ENCODE peak calls at places on chromosomes 16 and 17, in four cellular contexts. S is suprapubic skin, N is H54, K is esophagus squamous epithelium. J is an unnamed sample.

GRCh38 chr17:19440421-19440820 is 29.4 kb downstream of the RNF112 start:
- DNase-seq in N (no peak), S (no peak), K (no peak), J (no peak)

GRCh38 chr17:50806141-50806643 is 29.2 kb upstream of the WFIKKN2 start:
- DNase-seq in N (no peak), K (no peak), S (no peak), J (no peak)

GRCh38 chr17:37770631-37771518 is 26.0 kb upstream of the HNF1B start:
- DNase-seq in K (no peak), N (peak; percentile 47), S (no peak), J (no peak)

GRCh38 chr17:57737450-57737849 is 7.6 kb downstream of the CCDC182 start:
- DNase-seq in K (no peak), N (no peak), S (no peak), J (no peak)

GRCh38 chr17:43385046-43385831 is 13.6 kb upstream of the ARL4D start:
- DNase-seq in K (no peak), S (no peak), N (no peak), J (no peak)

GRCh38 chr17:66233023-66233753 is 4.0 kb upstream of the APOH start:
- DNase-seq in S (no peak), K (no peak), N (no peak), J (no peak)

GRCh38 chr16:79325211-79325610 is 275.3 kb downstream of the MAF start:
- DNase-seq in K (no peak), N (no peak), S (no peak), J (no peak)

GRCh38 chr16:27426423-27427408 is 24.7 kb downstream of the IL21R start:
- DNase-seq in S (peak; percentile 74), K (no peak), N (peak; percentile 73), J (peak; percentile 77)

GRCh38 chr16:4244881-4245280 is 3.0 kb upstream of the SRL start:
- DNase-seq in N (no peak), S (no peak), K (no peak), J (no peak)

GRCh38 chr17:20721151-20721550 is 141.6 kb downstream of the CDRT15L2 start:
- DNase-seq in S (no peak), K (no peak), N (no peak), J (no peak)

GRCh38 chr16:81014672-81015071 is 7.7 kb downstream of the CENPN start:
- DNase-seq in S (no peak), K (no peak), N (no peak), J (no peak)

GRCh38 chr17:33436321-33436720 is 143.2 kb upstream of the ASIC2 start:
- DNase-seq in N (no peak), S (no peak), K (no peak), J (no peak)

GRCh38 chr16:56519459-56520250 is at the start of gene BBS2:
- DNase-seq in S (peak; percentile 91), K (peak; percentile 30), N (peak; percentile 80), J (no peak)

GRCh38 chr16:10827691-10828341 is 9.2 kb upstream of the TVP23A start:
- DNase-seq in K (no peak), S (peak; percentile 87), N (peak; percentile 73), J (peak; percentile 89)

GRCh38 chr17:27756467-27757371 is 43.6 kb downstream of the NOS2 start:
- DNase-seq in S (no peak), N (no peak), K (no peak), J (no peak)

GRCh38 chr17:71919181-71919580 is 201.6 kb upstream of the SOX9 start:
- DNase-seq in S (no peak), K (no peak), N (no peak), J (no peak)

GRCh38 chr16:58414938-58415451 is 22.7 kb downstream of the GINS3 start:
- DNase-seq in K (no peak), S (no peak), N (no peak), J (no peak)

GRCh38 chr17:72937687-72938086 is 154.8 kb downstream of the SLC39A11 start:
- DNase-seq in N (no peak), S (no peak), K (no peak), J (no peak)

GRCh38 chr17:70172449-70172848 is 3.1 kb downstream of the KCNJ2 start:
- DNase-seq in N (no peak), S (no peak), K (no peak), J (no peak)

GRCh38 chr17:75588546-75589016 is 981 bp downstream of the MYO15B start:
- DNase-seq in S (no peak), N (no peak), K (no peak), J (no peak)

GRCh38 chr16:56279132-56279531 is 87.8 kb downstream of the GNAO1 start:
- DNase-seq in S (no peak), N (no peak), K (no peak), J (no peak)

GRCh38 chr16:8346291-8346690 is 244.0 kb downstream of the TMEM114 start:
- DNase-seq in N (no peak), S (no peak), K (no peak), J (no peak)

GRCh38 chr17:64460955-64461354 is 12.0 kb downstream of the MILR1 start:
- DNase-seq in N (no peak), S (no peak), K (no peak), J (no peak)

GRCh38 chr16:72109966-72110530 is 16.4 kb downstream of the DHX38 start:
- DNase-seq in N (no peak), K (no peak), S (no peak), J (peak; percentile 84)

GRCh38 chr17:78559749-78560368 is 17.3 kb downstream of the DNAH17 start:
- DNase-seq in K (no peak), N (no peak), S (no peak), J (no peak)

GRCh38 chr17:78231991-78232759 is 744 bp downstream of the TMEM235 start:
- DNase-seq in N (no peak), S (no peak), K (no peak), J (no peak)

GRCh38 chr16:30368792-30369090 is 1.6 kb downstream of the TBC1D10B start:
- DNase-seq in S (no peak), N (no peak), K (no peak), J (no peak)

GRCh38 chr16:30416624-30417298 is 9.4 kb downstream of the ZNF771 start:
- DNase-seq in S (no peak), N (no peak), K (no peak), J (no peak)

GRCh38 chr16:1612320-1613111 is at the start of gene CRAMP1:
- DNase-seq in S (no peak), K (no peak), N (peak; percentile 47), J (no peak)

GRCh38 chr16:29231231-29231630 is 175.3 kb downstream of the NPIPB11 start:
- DNase-seq in N (no peak), S (peak; percentile 72), K (no peak), J (peak; percentile 82)

GRCh38 chr17:80561541-80562114 is 17.0 kb downstream of the RPTOR start:
- DNase-seq in N (no peak), K (no peak), S (no peak), J (no peak)

DNA sequence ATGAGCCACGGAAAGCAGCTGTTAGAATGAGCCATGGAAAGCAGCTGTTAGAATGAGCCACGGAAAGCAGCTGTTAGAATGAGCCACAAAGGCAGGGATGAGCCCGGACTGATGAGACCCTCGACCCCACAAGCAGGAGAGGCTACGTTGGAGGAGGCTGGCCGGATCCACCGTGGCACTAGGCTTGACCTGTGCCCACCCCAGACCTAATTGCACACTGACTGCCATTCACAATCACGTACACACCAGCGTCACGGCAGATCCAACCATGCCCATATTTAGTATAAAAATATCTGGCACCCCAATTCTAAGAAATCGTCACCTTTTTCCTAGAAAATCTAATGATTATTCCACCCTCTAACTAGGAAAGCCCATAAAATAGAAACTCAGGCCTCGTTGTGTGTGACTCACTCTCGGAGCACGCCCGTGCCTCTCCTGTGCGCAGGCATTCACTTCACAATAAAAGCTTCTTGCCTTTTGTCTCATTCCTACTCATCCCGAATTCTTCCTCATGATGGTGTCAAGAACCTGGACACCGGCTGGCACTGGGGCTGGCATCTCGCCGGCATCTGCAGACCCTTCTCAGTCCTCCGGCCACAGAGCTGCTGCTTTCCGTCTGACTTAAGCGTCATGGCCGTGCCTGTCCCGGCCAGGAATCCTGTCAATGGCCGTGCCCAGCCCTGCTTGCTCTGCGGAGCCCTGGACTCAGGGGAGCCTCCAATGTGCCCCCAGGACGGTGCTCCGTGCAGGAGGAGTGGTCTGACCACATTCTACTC is 5.5 kb upstream of the SECTM1 start:
- DNase-seq in K (no peak), N (peak; percentile 94), S (no peak), J (no peak)
- TF ChIP-seq POLR2A in K (no peak), N (no peak), S (no peak), J (no peak)

GRCh38 chr17:81712468-81713003 is 452 bp downstream of the SLC25A10 start:
- DNase-seq in K (no peak), S (no peak), N (peak; percentile 67), J (no peak)

GRCh38 chr17:81713556-81714411 is 1.7 kb downstream of the SLC25A10 start:
- DNase-seq in S (no peak), N (no peak), K (no peak), J (no peak)

GRCh38 chr17:81710514-81711308 is 1.4 kb upstream of the SLC25A10 start:
- DNase-seq in N (no peak), K (no peak), S (no peak), J (no peak)

GRCh38 chr17:81713004-81713555 is 996 bp downstream of the SLC25A10 start:
- DNase-seq in S (no peak), K (no peak), N (no peak), J (no peak)

GRCh38 chr17:81711814-81712467 is at the start of gene SLC25A10:
- DNase-seq in K (no peak), S (no peak), N (peak; percentile 93), J (no peak)
- TF ChIP-seq POLR2A in K (no peak), S (no peak), N (no peak), J (no peak)

DNA sequence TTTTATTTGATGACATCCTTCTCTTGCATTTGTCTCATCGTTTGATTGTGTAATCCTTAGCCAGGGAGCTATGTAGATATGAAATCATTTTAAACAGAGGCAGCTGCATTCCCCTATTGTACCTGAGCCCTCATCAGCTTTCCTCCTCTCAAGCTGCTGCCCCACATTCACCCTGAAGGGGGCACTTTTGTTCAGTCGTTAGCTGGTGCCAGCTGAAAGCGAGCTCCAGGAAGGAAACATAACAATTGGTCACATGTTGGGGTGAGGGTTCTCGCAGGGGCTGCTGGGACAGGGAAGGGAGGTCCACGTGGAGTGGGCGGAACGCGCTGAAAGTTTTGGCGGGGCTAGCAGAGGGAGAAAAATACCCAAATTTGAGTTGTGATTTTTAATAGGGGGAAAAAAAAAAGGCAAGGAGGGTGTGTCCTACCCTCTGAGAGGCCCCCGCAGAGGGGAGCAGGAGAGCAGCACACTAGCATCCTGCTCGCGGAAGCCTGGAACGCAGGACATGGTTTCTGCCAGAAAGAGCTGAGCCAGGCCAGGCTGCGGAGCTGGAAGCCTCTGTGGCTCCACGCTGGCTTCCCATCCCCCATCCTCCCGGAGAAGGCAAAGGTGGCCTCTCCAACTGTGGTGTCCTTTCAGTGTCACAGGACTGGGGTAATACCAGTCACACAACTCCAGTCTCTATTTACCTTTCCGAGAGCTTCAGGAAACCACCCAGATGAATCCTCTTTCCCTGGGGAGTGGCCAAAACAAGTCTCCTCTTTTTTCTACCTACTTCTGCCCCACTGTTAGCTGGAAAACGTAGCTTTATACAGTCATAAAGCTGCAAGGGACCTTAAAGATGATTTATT is 8.4 kb upstream of the MSL1 start:
- DNase-seq in N (peak; percentile 86), S (peak; percentile 95), K (peak; percentile 77), J (no peak)
- TF ChIP-seq POLR2A in N (peak; percentile 18), S (peak; percentile 15), K (peak; percentile 20), J (peak; percentile 22)

GRCh38 chr16:87463722-87464690 is 28.8 kb downstream of the ZCCHC14 start:
- DNase-seq in K (no peak), N (peak; percentile 40), S (no peak), J (no peak)
- TF ChIP-seq POLR2A in K (no peak), N (no peak), S (no peak), J (no peak)